ENCODE peak calls at places on chromosomes 5 and 9, in six cellular contexts. One of them, this sample, is unnamed.

GRCh38 chr9:137802021-137802420 is 75.6 kb upstream of the CACNA1B start:
- DNase-seq in IMR-90: no peak
- DNase-seq in mesenchymal stem cell: no peak
- DNase-seq in H1: no peak
- DNase-seq in H9: no peak
- DNase-seq in trophoblast cell: no peak
- DNase-seq in this sample: no peak

GRCh38 chr9:69030851-69031645 is 4.5 kb upstream of the FXN start:
- DNase-seq in IMR-90: peak
- DNase-seq in mesenchymal stem cell: no peak
- DNase-seq in H1: no peak
- DNase-seq in H9: no peak
- DNase-seq in trophoblast cell: no peak
- DNase-seq in this sample: no peak

GRCh38 chr5:168656633-168657032 is 77.5 kb upstream of the PANK3 start:
- DNase-seq in IMR-90: no peak
- DNase-seq in mesenchymal stem cell: peak
- DNase-seq in H1: no peak
- DNase-seq in H9: no peak
- DNase-seq in trophoblast cell: no peak
- DNase-seq in this sample: no peak

GRCh38 chr9:129422032-129422842 is 198.7 kb downstream of the C9orf50 start:
- DNase-seq in IMR-90: no peak
- DNase-seq in mesenchymal stem cell: no peak
- DNase-seq in H1: no peak
- DNase-seq in H9: no peak
- DNase-seq in trophoblast cell: no peak
- DNase-seq in this sample: no peak

GRCh38 chr9:82124090-82124489 is 135.5 kb downstream of the SPATA31D1 start:
- DNase-seq in IMR-90: peak
- DNase-seq in mesenchymal stem cell: peak
- DNase-seq in H1: no peak
- DNase-seq in H9: no peak
- DNase-seq in trophoblast cell: no peak
- DNase-seq in this sample: no peak

GRCh38 chr9:131481441-131482342 is 21.0 kb upstream of the POMT1 start:
- DNase-seq in IMR-90: no peak
- DNase-seq in mesenchymal stem cell: no peak
- DNase-seq in H1: no peak
- DNase-seq in H9: no peak
- DNase-seq in trophoblast cell: peak
- DNase-seq in this sample: no peak

GRCh38 chr9:131810351-131811170 is 70.7 kb upstream of the RAPGEF1 start:
- DNase-seq in IMR-90: no peak
- DNase-seq in mesenchymal stem cell: no peak
- DNase-seq in H1: no peak
- DNase-seq in H9: no peak
- DNase-seq in trophoblast cell: peak
- DNase-seq in this sample: no peak

GRCh38 chr5:107451028-107451427 is 219.7 kb downstream of the EFNA5 start:
- DNase-seq in IMR-90: no peak
- DNase-seq in mesenchymal stem cell: no peak
- DNase-seq in H1: no peak
- DNase-seq in H9: no peak
- DNase-seq in trophoblast cell: no peak
- DNase-seq in this sample: no peak

GRCh38 chr5:3310551-3311340 is 284.9 kb upstream of the IRX1 start:
- DNase-seq in IMR-90: no peak
- DNase-seq in mesenchymal stem cell: no peak
- DNase-seq in H1: no peak
- DNase-seq in H9: no peak
- DNase-seq in trophoblast cell: no peak
- DNase-seq in this sample: no peak

GRCh38 chr9:82334286-82334685 is 345.7 kb downstream of the SPATA31D1 start:
- DNase-seq in IMR-90: peak
- DNase-seq in mesenchymal stem cell: peak
- DNase-seq in H1: no peak
- DNase-seq in H9: no peak
- DNase-seq in trophoblast cell: no peak
- DNase-seq in this sample: no peak

GRCh38 chr5:76401801-76402250 is 1.3 kb upstream of the IQGAP2 start:
- DNase-seq in IMR-90: no peak
- DNase-seq in mesenchymal stem cell: no peak
- DNase-seq in H1: no peak
- DNase-seq in H9: no peak
- DNase-seq in trophoblast cell: no peak
- DNase-seq in this sample: no peak

GRCh38 chr5:135458921-135459331 is 6.8 kb upstream of the TIFAB start:
- DNase-seq in IMR-90: peak
- DNase-seq in mesenchymal stem cell: no peak
- DNase-seq in H1: no peak
- DNase-seq in H9: no peak
- DNase-seq in trophoblast cell: no peak
- DNase-seq in this sample: no peak

GRCh38 chr9:102728946-102729345 is 266.2 kb upstream of the CYLC2 start:
- DNase-seq in IMR-90: no peak
- DNase-seq in mesenchymal stem cell: no peak
- DNase-seq in H1: no peak
- DNase-seq in H9: no peak
- DNase-seq in trophoblast cell: no peak
- DNase-seq in this sample: no peak

GRCh38 chr9:136944094-136944518 is 432 bp downstream of the FBXW5 start:
- DNase-seq in IMR-90: peak
- DNase-seq in mesenchymal stem cell: peak
- DNase-seq in H1: no peak
- DNase-seq in H9: no peak
- DNase-seq in trophoblast cell: peak
- DNase-seq in this sample: no peak

GRCh38 chr5:115986358-115986757 is 24.1 kb downstream of the LVRN start:
- DNase-seq in IMR-90: peak
- DNase-seq in mesenchymal stem cell: no peak
- DNase-seq in H1: no peak
- DNase-seq in H9: no peak
- DNase-seq in trophoblast cell: no peak
- DNase-seq in this sample: no peak

GRCh38 chr5:125412051-125412560 is 665.7 kb upstream of the ZNF608 start:
- DNase-seq in IMR-90: no peak
- DNase-seq in mesenchymal stem cell: peak
- DNase-seq in H1: no peak
- DNase-seq in H9: peak
- DNase-seq in trophoblast cell: no peak
- DNase-seq in this sample: no peak

GRCh38 chr9:127803507-127804352 is 1.0 kb downstream of the FPGS start:
- DNase-seq in IMR-90: no peak
- DNase-seq in mesenchymal stem cell: peak
- DNase-seq in H1: no peak
- DNase-seq in H9: no peak
- DNase-seq in trophoblast cell: no peak
- DNase-seq in this sample: no peak

GRCh38 chr5:57772512-57772911 is 289.9 kb upstream of the ACTBL2 start:
- DNase-seq in IMR-90: no peak
- DNase-seq in mesenchymal stem cell: no peak
- DNase-seq in H1: no peak
- DNase-seq in H9: no peak
- DNase-seq in trophoblast cell: no peak
- DNase-seq in this sample: no peak

GRCh38 chr5:37915078-37915736 is 75.4 kb upstream of the GDNF start:
- DNase-seq in IMR-90: no peak
- DNase-seq in mesenchymal stem cell: no peak
- DNase-seq in H1: no peak
- DNase-seq in H9: no peak
- DNase-seq in trophoblast cell: no peak
- DNase-seq in this sample: no peak

GRCh38 chr5:139383275-139383992 is at the start of gene SLC23A1:
- DNase-seq in IMR-90: peak
- DNase-seq in mesenchymal stem cell: no peak
- DNase-seq in H1: no peak
- DNase-seq in H9: no peak
- DNase-seq in trophoblast cell: no peak
- DNase-seq in this sample: no peak

GRCh38 chr5:51651889-51652288 is 268.6 kb downstream of the ISL1 start:
- DNase-seq in IMR-90: no peak
- DNase-seq in mesenchymal stem cell: peak
- DNase-seq in H1: no peak
- DNase-seq in H9: no peak
- DNase-seq in trophoblast cell: no peak
- DNase-seq in this sample: no peak

GRCh38 chr5:1443145-1443543 is 2.1 kb downstream of the SLC6A3 start:
- DNase-seq in IMR-90: no peak
- DNase-seq in mesenchymal stem cell: no peak
- DNase-seq in H1: no peak
- DNase-seq in H9: no peak
- DNase-seq in trophoblast cell: no peak
- DNase-seq in this sample: no peak

GRCh38 chr5:131671409-131671808 is 36.4 kb upstream of the RAPGEF6 start:
- DNase-seq in IMR-90: no peak
- DNase-seq in mesenchymal stem cell: peak
- DNase-seq in H1: no peak
- DNase-seq in H9: no peak
- DNase-seq in trophoblast cell: no peak
- DNase-seq in this sample: no peak

GRCh38 chr5:135013445-135013844 is 20.6 kb downstream of the PITX1 start:
- DNase-seq in IMR-90: no peak
- DNase-seq in mesenchymal stem cell: no peak
- DNase-seq in H1: no peak
- DNase-seq in H9: no peak
- DNase-seq in trophoblast cell: no peak
- DNase-seq in this sample: no peak

GRCh38 chr5:68130253-68130652 is 85.3 kb upstream of the PIK3R1 start:
- DNase-seq in IMR-90: no peak
- DNase-seq in mesenchymal stem cell: no peak
- DNase-seq in H1: no peak
- DNase-seq in H9: no peak
- DNase-seq in trophoblast cell: no peak
- DNase-seq in this sample: no peak

GRCh38 chr9:131407717-131408195 is 13.9 kb downstream of the PRRC2B start:
- DNase-seq in IMR-90: no peak
- DNase-seq in mesenchymal stem cell: peak
- DNase-seq in H1: no peak
- DNase-seq in H9: peak
- DNase-seq in trophoblast cell: peak
- DNase-seq in this sample: no peak

GRCh38 chr5:118646917-118647316 is 341.4 kb downstream of the DTWD2 start:
- DNase-seq in IMR-90: no peak
- DNase-seq in mesenchymal stem cell: no peak
- DNase-seq in H1: no peak
- DNase-seq in H9: no peak
- DNase-seq in trophoblast cell: no peak
- DNase-seq in this sample: no peak
- H4K91ac ChIP-seq in IMR-90: no peak
- H4K91ac ChIP-seq in mesenchymal stem cell: no peak
- H4K91ac ChIP-seq in H1: no peak
- H4K91ac ChIP-seq in H9: no peak
- H4K91ac ChIP-seq in trophoblast cell: no peak
- H4K91ac ChIP-seq in this sample: no peak

DNA sequence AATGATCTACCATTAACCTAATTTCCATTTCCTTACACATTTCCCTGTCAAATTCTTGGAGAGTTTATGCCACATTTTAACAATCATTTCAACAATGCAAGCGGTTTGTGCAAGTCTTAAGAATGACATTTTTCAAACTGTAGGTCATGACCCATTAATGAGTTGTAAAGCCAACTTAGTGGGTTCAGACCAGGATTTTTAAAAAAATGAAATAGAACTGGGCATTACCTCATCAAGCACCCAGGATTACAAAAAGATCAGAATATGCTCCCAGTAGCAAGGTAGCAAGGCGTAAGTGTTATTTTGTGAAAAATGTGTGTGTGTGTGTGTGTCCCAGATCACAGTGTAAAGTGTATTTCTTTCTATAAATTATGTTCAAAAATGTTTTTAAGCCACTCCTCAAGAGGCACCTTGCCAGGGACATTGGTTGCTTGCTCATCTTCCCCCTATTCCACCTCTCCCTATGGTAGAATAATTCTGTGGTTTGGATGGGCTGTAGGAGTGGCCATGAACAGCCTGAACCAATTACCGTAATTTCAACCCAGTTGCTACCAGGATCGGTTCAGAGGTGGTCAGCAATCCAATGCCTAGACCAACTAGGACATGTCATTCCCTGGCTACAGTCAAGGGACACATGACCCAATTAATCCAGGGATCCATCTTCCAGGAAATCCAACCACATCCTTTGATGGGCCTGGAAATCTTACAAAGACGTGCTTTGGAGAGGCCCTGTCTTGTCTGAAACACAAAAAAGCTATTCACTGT is 14.4 kb upstream of the TGFBR1 start:
- DNase-seq in IMR-90: no peak
- DNase-seq in mesenchymal stem cell: no peak
- DNase-seq in H1: no peak
- DNase-seq in H9: no peak
- DNase-seq in trophoblast cell: no peak
- DNase-seq in this sample: no peak
- H4K91ac ChIP-seq in IMR-90: no peak
- H4K91ac ChIP-seq in mesenchymal stem cell: no peak
- H4K91ac ChIP-seq in H1: no peak
- H4K91ac ChIP-seq in H9: no peak
- H4K91ac ChIP-seq in trophoblast cell: no peak
- H4K91ac ChIP-seq in this sample: no peak

DNA sequence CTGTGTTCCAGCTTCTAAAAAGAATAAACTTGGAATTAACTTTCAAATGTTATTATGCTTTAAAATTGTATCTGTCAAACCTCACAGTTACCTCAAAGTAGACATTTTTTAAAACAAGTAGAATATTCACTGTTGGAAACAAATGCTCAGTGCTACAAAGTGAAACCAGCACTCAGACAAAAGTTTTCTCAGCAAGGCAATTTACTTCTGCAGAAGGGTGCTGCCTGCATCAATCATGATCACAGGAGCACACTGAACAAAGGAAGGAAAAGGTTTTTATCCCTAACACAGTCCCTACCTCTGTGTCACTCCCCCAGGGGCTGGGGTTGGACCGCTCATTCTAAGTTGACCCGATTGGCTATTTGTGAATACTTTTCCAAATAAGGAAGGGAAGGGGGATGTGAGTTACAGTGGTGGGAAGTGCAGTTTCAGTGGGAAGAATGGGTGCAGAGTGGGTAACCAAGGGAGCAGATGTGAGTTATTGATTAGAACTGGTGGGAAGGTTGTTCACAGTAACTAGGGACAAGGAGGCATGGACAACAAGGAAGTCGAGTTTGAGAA is 63.0 kb upstream of the CDK20 start:
- DNase-seq in IMR-90: no peak
- DNase-seq in mesenchymal stem cell: no peak
- DNase-seq in H1: no peak
- DNase-seq in H9: peak
- DNase-seq in trophoblast cell: no peak
- DNase-seq in this sample: no peak
- H4K91ac ChIP-seq in IMR-90: no peak
- H4K91ac ChIP-seq in mesenchymal stem cell: no peak
- H4K91ac ChIP-seq in H1: no peak
- H4K91ac ChIP-seq in H9: no peak
- H4K91ac ChIP-seq in trophoblast cell: no peak
- H4K91ac ChIP-seq in this sample: no peak

GRCh38 chr9:72753261-72753893 is 199.5 kb downstream of the ALDH1A1 start:
- DNase-seq in IMR-90: peak
- DNase-seq in mesenchymal stem cell: peak
- DNase-seq in H1: no peak
- DNase-seq in H9: no peak
- DNase-seq in trophoblast cell: no peak
- DNase-seq in this sample: no peak

GRCh38 chr9:72755836-72756235 is 197.0 kb downstream of the ALDH1A1 start:
- DNase-seq in IMR-90: no peak
- DNase-seq in mesenchymal stem cell: no peak
- DNase-seq in H1: no peak
- DNase-seq in H9: no peak
- DNase-seq in trophoblast cell: no peak
- DNase-seq in this sample: no peak

GRCh38 chr9:72758944-72759343 is 193.9 kb downstream of the ALDH1A1 start:
- DNase-seq in IMR-90: no peak
- DNase-seq in mesenchymal stem cell: no peak
- DNase-seq in H1: no peak
- DNase-seq in H9: no peak
- DNase-seq in trophoblast cell: no peak
- DNase-seq in this sample: no peak
- H4K91ac ChIP-seq in IMR-90: no peak
- H4K91ac ChIP-seq in mesenchymal stem cell: no peak
- H4K91ac ChIP-seq in H1: no peak
- H4K91ac ChIP-seq in H9: no peak
- H4K91ac ChIP-seq in trophoblast cell: no peak
- H4K91ac ChIP-seq in this sample: no peak